ENCODE peak calls at places on chromosomes 5 and 9, in ten cellular contexts. K is fibroblast of pulmonary artery, P is activated B cell treated with CpG ODN at 0.5 μM for 24 hours, N is hepatocyte, Z is kidney epithelial cell, R is AG09319, T is WTC11, W is nephron progenitor cell, D is GM13977, U is cardiac muscle cell. Y is an unnamed sample.

GRCh38 chr9:92642041-92642451 is 27.9 kb downstream of the IPPK start:
- DNase-seq in K (no peak), P (no peak), N (no peak), Z (no peak), R (no peak), T (no peak), W (no peak), D (no peak), U (no peak), Y (peak)

GRCh38 chr5:54644226-54644625 is 126.7 kb downstream of the SNX18 start:
- DNase-seq in K (peak), P (no peak), N (no peak), Z (peak), R (peak), T (no peak), W (no peak), D (no peak), U (peak), Y (no peak)

GRCh38 chr9:4164356-4164755 is 135.5 kb downstream of the GLIS3 start:
- DNase-seq in K (no peak), P (no peak), N (no peak), Z (no peak), R (no peak), T (no peak), W (no peak), D (no peak), U (no peak), Y (no peak)

GRCh38 chr5:72408127-72408526 is 88.0 kb downstream of the PTCD2 start:
- DNase-seq in K (no peak), P (no peak), N (no peak), Z (no peak), R (no peak), T (no peak), W (no peak), D (no peak), U (no peak), Y (no peak)

GRCh38 chr5:116451905-116452450 is 122.6 kb downstream of the SEMA6A start:
- DNase-seq in K (no peak), P (no peak), N (no peak), Z (peak), R (no peak), T (no peak), W (no peak), D (no peak), U (no peak), Y (no peak)

GRCh38 chr9:82584349-82584846 is 478.5 kb downstream of the RASEF start:
- DNase-seq in K (no peak), P (no peak), N (peak), Z (no peak), R (no peak), T (no peak), W (no peak), D (no peak), U (no peak), Y (no peak)

GRCh38 chr9:93820667-93821306 is 134.4 kb downstream of the BARX1 start:
- DNase-seq in K (no peak), P (no peak), N (no peak), Z (no peak), R (no peak), T (peak), W (no peak), D (no peak), U (no peak), Y (no peak)

GRCh38 chr5:31186672-31187267 is 6.7 kb upstream of the CDH6 start:
- DNase-seq in K (peak), P (no peak), N (peak), Z (no peak), R (no peak), T (no peak), W (no peak), D (peak), U (peak), Y (no peak)

GRCh38 chr9:29209748-29210276 is 1636.5 kb upstream of the C9orf72 start:
- DNase-seq in K (no peak), P (no peak), N (no peak), Z (no peak), R (no peak), T (no peak), W (no peak), D (no peak), U (no peak), Y (no peak)
- TF ChIP-seq CTCF in K (no peak), P (no peak), N (no peak), Z (no peak), R (no peak), T (no peak), W (no peak), D (no peak), U (no peak), Y (no peak)

DNA sequence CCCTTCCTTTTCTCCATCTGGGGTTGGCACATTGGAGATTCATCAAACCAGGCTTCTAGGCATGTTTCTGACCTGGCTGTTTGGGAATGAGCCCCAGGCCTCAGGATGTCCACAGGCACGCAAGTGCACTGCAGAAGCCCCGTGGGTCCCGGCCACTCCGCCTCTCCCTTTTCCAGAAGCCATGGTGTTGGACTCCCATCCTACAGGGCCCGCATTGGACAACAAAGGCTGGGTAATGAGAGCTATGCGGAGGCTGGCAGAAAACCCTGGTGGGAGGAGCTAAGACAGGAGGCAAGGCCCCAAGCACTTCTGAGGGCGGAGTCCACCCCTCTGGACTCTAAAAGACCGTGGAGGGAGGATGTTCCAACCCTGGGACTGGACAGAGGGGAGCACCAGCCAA is 160.6 kb downstream of the OLFM1 start:
- DNase-seq in K (no peak), P (no peak), N (no peak), Z (no peak), R (no peak), T (no peak), W (no peak), D (no peak), U (no peak), Y (no peak)
- TF ChIP-seq CTCF in K (no peak), P (no peak), N (no peak), Z (no peak), R (no peak), T (no peak), W (no peak), D (no peak), U (no peak), Y (no peak)

GRCh38 chr5:151770383-151771258 is 1.1 kb upstream of the G3BP1 start:
- DNase-seq in K (peak), P (peak), N (peak), Z (no peak), R (peak), T (peak), W (peak), D (peak), U (peak), Y (peak)
- TF ChIP-seq CTCF in K (no peak), P (no peak), N (peak), Z (no peak), R (no peak), T (no peak), W (no peak), D (no peak), U (no peak), Y (no peak)

GRCh38 chr9:137243626-137244485 is 2.8 kb downstream of the TUBB4B start:
- DNase-seq in K (no peak), P (no peak), N (no peak), Z (no peak), R (no peak), T (no peak), W (no peak), D (no peak), U (no peak), Y (no peak)

GRCh38 chr9:137242329-137243204 is 1.5 kb downstream of the TUBB4B start:
- DNase-seq in K (no peak), P (no peak), N (no peak), Z (no peak), R (no peak), T (no peak), W (no peak), D (no peak), U (no peak), Y (no peak)

GRCh38 chr9:137240321-137240840 is 706 bp upstream of the TUBB4B start:
- DNase-seq in K (peak), P (no peak), N (peak), Z (no peak), R (peak), T (peak), W (peak), D (peak), U (peak), Y (no peak)

GRCh38 chr9:137241490-137242328 is 622 bp downstream of the TUBB4B start:
- DNase-seq in K (peak), P (peak), N (peak), Z (no peak), R (no peak), T (no peak), W (no peak), D (peak), U (peak), Y (no peak)

GRCh38 chr9:137240841-137241489 is at the start of gene TUBB4B:
- DNase-seq in K (peak), P (peak), N (peak), Z (peak), R (peak), T (peak), W (peak), D (peak), U (peak), Y (peak)
- TF ChIP-seq CTCF in K (no peak), P (no peak), N (no peak), Z (no peak), R (no peak), T (no peak), W (no peak), D (no peak), U (no peak), Y (peak)

DNA sequence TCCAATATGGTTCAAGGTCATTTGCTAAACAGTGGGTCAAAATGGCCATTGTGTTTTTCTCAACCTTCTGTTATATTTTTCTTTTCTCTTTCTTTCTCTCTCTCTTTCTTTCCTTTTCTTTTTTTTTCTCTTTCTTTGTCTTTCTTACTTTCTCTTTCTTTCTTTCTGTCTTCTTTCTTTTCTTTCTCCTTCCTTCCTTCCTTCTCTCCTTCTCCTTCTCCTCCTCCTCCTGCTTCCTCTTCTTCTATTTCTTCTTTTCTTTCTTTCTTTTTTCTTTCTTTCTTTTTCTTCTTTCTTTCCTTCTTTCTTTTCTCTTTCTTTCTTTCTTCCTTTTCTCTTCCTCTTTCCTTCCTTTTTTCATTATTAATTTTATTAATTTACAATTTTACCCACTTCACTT is 619.5 kb downstream of the IRX1 start:
- DNase-seq in K (no peak), P (no peak), N (no peak), Z (no peak), R (no peak), T (no peak), W (no peak), D (no peak), U (no peak), Y (no peak)
- TF ChIP-seq CTCF in K (no peak), P (no peak), N (no peak), Z (no peak), R (no peak), T (no peak), W (no peak), D (no peak), U (no peak), Y (no peak)

GRCh38 chr5:149432861-149433462 is 53.9 kb upstream of the IL17B start:
- DNase-seq in K (no peak), P (no peak), N (no peak), Z (no peak), R (no peak), T (no peak), W (no peak), D (no peak), U (no peak), Y (no peak)

GRCh38 chr5:149427374-149427773 is 48.3 kb upstream of the IL17B start:
- DNase-seq in K (no peak), P (no peak), N (no peak), Z (no peak), R (no peak), T (no peak), W (no peak), D (no peak), U (no peak), Y (no peak)

GRCh38 chr5:149432377-149432776 is 53.3 kb upstream of the IL17B start:
- DNase-seq in K (no peak), P (no peak), N (no peak), Z (no peak), R (no peak), T (no peak), W (no peak), D (no peak), U (no peak), Y (no peak)

GRCh38 chr5:149428032-149428431 is 48.9 kb upstream of the IL17B start:
- DNase-seq in K (no peak), P (no peak), N (no peak), Z (no peak), R (no peak), T (no peak), W (no peak), D (no peak), U (no peak), Y (no peak)

GRCh38 chr5:149429839-149430721 is 51.0 kb upstream of the IL17B start:
- DNase-seq in K (peak), P (no peak), N (no peak), Z (no peak), R (no peak), T (peak), W (no peak), D (peak), U (peak), Y (no peak)
- TF ChIP-seq CTCF in K (peak), P (no peak), N (peak), Z (peak), R (peak), T (no peak), W (no peak), D (no peak), U (peak), Y (no peak)

DNA sequence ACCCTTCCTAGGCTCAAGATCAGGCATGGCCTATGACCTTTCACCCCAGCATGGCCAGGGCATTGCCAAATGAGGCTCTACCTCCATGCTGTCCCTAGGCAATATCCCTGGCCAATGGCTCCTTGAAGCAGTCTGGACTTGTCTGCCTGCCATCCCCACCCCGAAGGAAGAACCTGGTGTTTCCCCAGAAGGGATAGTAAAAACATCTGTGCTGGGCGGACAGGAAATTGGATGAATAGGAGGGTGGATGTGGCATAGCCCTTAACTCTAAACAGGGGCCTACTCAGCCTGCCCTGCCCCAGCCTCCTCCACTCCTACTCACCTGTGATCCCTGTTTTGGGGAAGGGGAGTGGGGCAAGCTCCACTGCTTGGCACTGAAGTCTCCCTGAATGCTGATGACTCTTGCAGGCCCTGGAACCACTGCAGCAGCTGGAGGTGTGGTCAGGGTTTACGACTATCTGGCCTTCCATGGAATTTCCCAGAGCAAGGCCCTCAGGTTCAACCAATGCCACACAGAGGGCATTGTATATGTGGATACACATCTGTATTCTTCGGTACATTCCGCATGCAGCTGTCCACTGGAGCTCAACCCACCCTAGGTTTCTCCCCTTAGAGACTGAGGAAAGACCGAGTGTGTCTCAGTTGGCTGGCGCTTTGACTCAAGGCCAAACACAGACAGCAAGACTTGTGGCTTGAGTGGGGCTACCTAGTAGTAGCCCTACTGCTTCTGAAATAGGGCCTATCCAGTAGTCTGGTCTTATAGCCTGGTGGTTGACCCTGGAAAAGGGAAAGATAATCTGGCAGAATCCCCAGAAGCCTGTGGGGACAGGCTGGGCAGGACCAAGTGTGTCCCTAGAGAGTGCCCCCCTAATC is 6.4 kb upstream of the P4HA2 start:
- DNase-seq in K (no peak), P (no peak), N (no peak), Z (no peak), R (no peak), T (no peak), W (no peak), D (no peak), U (no peak), Y (no peak)
- TF ChIP-seq CTCF in K (no peak), P (no peak), N (no peak), Z (no peak), R (no peak), T (no peak), W (no peak), D (no peak), U (no peak), Y (no peak)

Y was measured in type B pancreatic cell.